ENCODE peak calls at places on chromosomes 13 and 19, in four cellular contexts. H is HepG2, R is HCT116, T is K562. P is an unnamed sample.

GRCh38 chr19:49057636-49058234 is at the start of gene CGB7:
- DNase-seq in H (peak), R (no peak), T (peak), P (no peak)

GRCh38 chr19:55303477-55303876 is 19.7 kb downstream of the BRSK1 start:
- DNase-seq in H (no peak), R (no peak), T (no peak), P (no peak)

GRCh38 chr19:53903055-53903680 is 5.9 kb upstream of the CACNG7 start:
- DNase-seq in H (peak), R (no peak), T (peak), P (no peak)

GRCh38 chr13:48775804-48776203 is 122.1 kb downstream of the CYSLTR2 start:
- DNase-seq in H (no peak), R (no peak), T (no peak), P (no peak)

GRCh38 chr13:85974604-85975366 is 175.6 kb upstream of the SLITRK6 start:
- DNase-seq in H (no peak), R (no peak), T (no peak), P (no peak)

GRCh38 chr13:48773531-48774275 is 120.0 kb downstream of the CYSLTR2 start:
- DNase-seq in H (no peak), R (no peak), T (no peak), P (no peak)

GRCh38 chr19:49129238-49129583 is 9.9 kb downstream of the PPFIA3 start:
- DNase-seq in H (no peak), R (no peak), T (peak), P (no peak)

GRCh38 chr19:4304509-4305252 is at the start of gene FSD1:
- DNase-seq in H (no peak), R (no peak), T (peak), P (no peak)

GRCh38 chr13:48096670-48097069 is 1.8 kb upstream of the MED4 start:
- DNase-seq in H (peak), R (no peak), T (no peak), P (no peak)

GRCh38 chr13:77386880-77387606 is 60.1 kb upstream of the MYCBP2 start:
- DNase-seq in H (no peak), R (no peak), T (no peak), P (no peak)

GRCh38 chr19:43078311-43078710 is 4.2 kb downstream of the PSG2 start:
- DNase-seq in H (no peak), R (no peak), T (no peak), P (no peak)

GRCh38 chr13:98919566-98919965 is 58.3 kb downstream of the DOCK9 start:
- DNase-seq in H (no peak), R (no peak), T (no peak), P (no peak)

GRCh38 chr13:98838776-98839175 is 86.3 kb upstream of the SLC15A1 start:
- DNase-seq in H (no peak), R (no peak), T (no peak), P (no peak)

GRCh38 chr13:42215578-42216421 is 56.2 kb upstream of the AKAP11 start:
- DNase-seq in H (peak), R (peak), T (peak), P (no peak)

GRCh38 chr19:3825286-3825956 is 39.2 kb upstream of the MATK start:
- DNase-seq in H (no peak), R (no peak), T (no peak), P (no peak)

GRCh38 chr13:111152836-111153235 is 37.7 kb downstream of the ARHGEF7 start:
- DNase-seq in H (peak), R (peak), T (no peak), P (no peak)

GRCh38 chr19:11570039-11570462 is 7.4 kb downstream of the ACP5 start:
- DNase-seq in H (no peak), R (no peak), T (peak), P (no peak)

GRCh38 chr13:48797761-48798160 is 144.0 kb downstream of the CYSLTR2 start:
- DNase-seq in H (no peak), R (no peak), T (no peak), P (no peak)

GRCh38 chr19:46981296-46981695 is 38.3 kb upstream of the NPAS1 start:
- DNase-seq in H (no peak), R (no peak), T (no peak), P (no peak)

GRCh38 chr13:110506859-110507566 is 54.5 kb downstream of the RAB20 start:
- DNase-seq in H (no peak), R (no peak), T (peak), P (no peak)

GRCh38 chr13:113589251-113589960 is 4.9 kb downstream of the TFDP1 start:
- DNase-seq in H (no peak), R (no peak), T (no peak), P (no peak)

GRCh38 chr19:29774126-29774525 is 37.7 kb upstream of the CCNE1 start:
- DNase-seq in H (no peak), R (no peak), T (no peak), P (no peak)

GRCh38 chr13:111939285-111940278 is 127.4 kb upstream of the SOX1 start:
- DNase-seq in H (no peak), R (no peak), T (no peak), P (no peak)

GRCh38 chr13:80884031-80884785 is 543.3 kb upstream of the SPRY2 start:
- DNase-seq in H (no peak), R (no peak), T (peak), P (no peak)

GRCh38 chr19:41810301-41810700 is 13.9 kb downstream of the CEACAM3 start:
- DNase-seq in H (no peak), R (no peak), T (no peak), P (no peak)

GRCh38 chr13:103349664-103350063 is 283.4 kb upstream of the SLC10A2 start:
- DNase-seq in H (no peak), R (no peak), T (no peak), P (no peak)

GRCh38 chr19:45346449-45346848 is 5.9 kb downstream of the KLC3 start:
- DNase-seq in H (peak), R (no peak), T (peak), P (no peak)

GRCh38 chr19:35558400-35559280 is 4.8 kb downstream of the ATP4A start:
- DNase-seq in H (no peak), R (no peak), T (no peak), P (no peak)

GRCh38 chr13:26017196-26017921 is 34.5 kb downstream of the SHISA2 start:
- DNase-seq in H (no peak), R (no peak), T (no peak), P (no peak)

GRCh38 chr13:77029436-77029835 is 2.5 kb upstream of the FBXL3 start:
- DNase-seq in H (no peak), R (no peak), T (no peak), P (no peak)

GRCh38 chr13:59086147-59086546 is 1077.6 kb downstream of the DIAPH3 start:
- DNase-seq in H (no peak), R (no peak), T (no peak), P (no peak)

GRCh38 chr13:43377149-43377548 is 353.8 kb downstream of the DNAJC15 start:
- DNase-seq in H (no peak), R (no peak), T (no peak), P (no peak)

GRCh38 chr19:8659905-8660304 is 29.5 kb downstream of the NFILZ start:
- DNase-seq in H (no peak), R (no peak), T (no peak), P (no peak)

GRCh38 chr19:8654591-8655339 is 24.3 kb downstream of the NFILZ start:
- DNase-seq in H (no peak), R (peak), T (peak), P (peak)

GRCh38 chr19:8657869-8658268 is 27.4 kb downstream of the NFILZ start:
- DNase-seq in H (no peak), R (no peak), T (no peak), P (no peak)

GRCh38 chr19:8655340-8655709 is 24.9 kb downstream of the NFILZ start:
- DNase-seq in H (no peak), R (no peak), T (peak), P (no peak)
- TF ChIP-seq TCF7L2 in H (no peak), R (no peak), T (no peak), P (no peak)

GRCh38 chr19:6274756-6275155 is 5.0 kb downstream of the MLLT1 start:
- DNase-seq in H (no peak), R (no peak), T (peak), P (no peak)
- H3K4me3 ChIP-seq in H (no peak), R (no peak), T (no peak), P (no peak)

DNA sequence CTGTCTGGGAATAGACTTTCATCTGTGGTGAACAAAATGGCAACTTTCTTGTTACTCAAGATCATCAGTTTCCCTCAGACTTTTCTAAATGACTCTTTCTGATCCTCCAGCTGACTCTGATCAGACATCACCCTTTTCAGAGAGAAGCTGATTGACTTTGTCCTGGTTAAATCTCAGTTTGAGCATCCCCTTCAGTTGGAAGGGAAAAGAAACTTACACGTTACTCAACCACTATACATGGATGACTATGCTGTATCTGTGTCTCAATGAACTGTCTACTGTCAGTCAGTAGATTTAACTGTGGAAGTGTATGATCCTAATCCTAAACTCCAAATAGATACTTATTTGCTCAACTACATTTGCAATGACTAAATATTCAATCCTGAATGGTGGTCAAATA is 118.5 kb downstream of the NALCN start:
- DNase-seq in H (no peak), R (no peak), T (no peak), P (no peak)
- TF ChIP-seq TCF7L2 in H (no peak), R (no peak), T (no peak), P (no peak)

DNA sequence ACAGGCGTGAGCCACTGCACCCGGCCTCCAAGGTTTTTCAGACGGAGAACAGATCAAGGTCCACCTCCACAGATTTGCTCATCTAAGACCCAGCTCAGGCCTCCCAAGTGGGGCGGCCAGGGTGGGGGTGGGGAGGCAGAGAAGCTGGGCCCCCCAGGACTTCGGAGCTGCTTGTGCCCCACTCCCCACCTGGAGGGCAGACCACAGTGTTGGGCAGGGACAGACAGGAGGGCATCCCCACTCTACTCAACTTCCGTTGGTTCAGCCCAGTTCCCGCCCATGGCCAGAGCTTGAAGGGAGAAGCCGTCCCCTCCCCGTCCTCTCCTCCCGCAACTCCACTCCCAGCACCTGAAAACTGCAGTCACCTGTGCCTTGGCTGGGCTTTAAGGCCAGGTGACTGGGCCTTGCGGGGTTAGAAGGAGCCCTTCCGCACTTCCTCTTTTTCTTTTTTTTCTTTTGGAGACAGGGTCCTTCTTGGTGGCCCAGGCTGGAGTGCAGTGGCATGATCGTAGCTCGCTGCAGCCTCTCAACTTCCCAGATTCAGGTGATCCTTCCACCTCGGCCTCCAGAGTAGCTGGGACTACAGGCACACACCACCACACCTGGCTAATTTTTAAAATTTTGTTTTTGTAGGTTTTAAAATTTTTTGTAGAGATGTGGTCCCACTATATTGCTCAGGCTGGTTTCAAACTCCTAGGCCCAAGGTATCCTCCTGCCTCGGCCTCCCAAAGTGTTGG is 734 bp upstream of the LRRC8E start:
- DNase-seq in H (no peak), R (no peak), T (no peak), P (no peak)
- H3K4me3 ChIP-seq in H (peak), R (peak), T (peak), P (peak)

GRCh38 chr19:2332341-2333026 is 4.0 kb downstream of the SPPL2B start:
- DNase-seq in H (no peak), R (no peak), T (no peak), P (no peak)
- TF ChIP-seq TCF7L2 in H (no peak), R (no peak), T (no peak), P (no peak)

GRCh38 chr19:38614289-38614688 is 3.5 kb downstream of the MAP4K1 start:
- DNase-seq in H (no peak), R (no peak), T (no peak), P (no peak)

GRCh38 chr19:38617283-38617763 is 430 bp downstream of the MAP4K1 start:
- DNase-seq in H (no peak), R (no peak), T (no peak), P (no peak)

GRCh38 chr19:38617764-38618589 is at the start of gene MAP4K1:
- DNase-seq in H (no peak), R (no peak), T (peak), P (no peak)

GRCh38 chr19:38616265-38616664 is 1.5 kb downstream of the MAP4K1 start:
- DNase-seq in H (no peak), R (no peak), T (no peak), P (no peak)

DNA sequence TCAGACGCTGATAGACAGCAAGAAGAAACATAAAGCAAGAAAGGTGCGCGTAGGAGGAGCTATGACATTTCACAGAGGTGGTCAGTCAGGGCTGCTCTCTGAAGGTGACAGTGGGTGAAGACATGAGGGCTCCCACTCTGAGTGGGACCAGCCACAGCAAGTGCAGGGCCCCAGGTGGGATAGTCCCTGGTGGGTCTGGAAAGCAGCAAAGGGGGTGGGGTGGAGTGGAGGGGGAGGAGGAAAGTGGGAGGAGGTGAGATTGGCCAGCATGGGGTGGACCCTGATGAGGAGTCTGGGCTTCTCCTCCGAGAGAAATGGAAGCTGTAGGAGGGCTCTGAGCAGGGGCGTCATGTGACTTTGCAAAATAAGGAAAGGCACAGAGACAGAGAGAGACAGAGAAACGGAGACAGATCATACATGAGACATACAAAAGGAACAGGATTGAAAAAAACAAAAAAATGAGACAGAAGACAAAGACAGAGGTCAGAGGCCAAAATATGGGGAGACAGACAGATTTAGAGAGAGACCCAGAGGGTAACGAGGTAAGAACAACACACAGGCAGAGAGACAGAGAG is 2.7 kb downstream of the MAP4K1 start:
- DNase-seq in H (no peak), R (no peak), T (no peak), P (no peak)
- H3K4me3 ChIP-seq in H (no peak), R (no peak), T (no peak), P (no peak)

GRCh38 chr19:13094285-13094595 is 8.4 kb downstream of the LYL1 start:
- DNase-seq in H (no peak), R (no peak), T (no peak), P (no peak)

GRCh38 chr19:13095393-13095784 is 7.3 kb downstream of the LYL1 start:
- DNase-seq in H (no peak), R (no peak), T (no peak), P (no peak)

GRCh38 chr19:13093407-13094284 is 9.0 kb downstream of the LYL1 start:
- DNase-seq in H (peak), R (peak), T (peak), P (no peak)

GRCh38 chr19:13095934-13096890 is 6.4 kb downstream of the LYL1 start:
- DNase-seq in H (peak), R (no peak), T (peak), P (no peak)

DNA sequence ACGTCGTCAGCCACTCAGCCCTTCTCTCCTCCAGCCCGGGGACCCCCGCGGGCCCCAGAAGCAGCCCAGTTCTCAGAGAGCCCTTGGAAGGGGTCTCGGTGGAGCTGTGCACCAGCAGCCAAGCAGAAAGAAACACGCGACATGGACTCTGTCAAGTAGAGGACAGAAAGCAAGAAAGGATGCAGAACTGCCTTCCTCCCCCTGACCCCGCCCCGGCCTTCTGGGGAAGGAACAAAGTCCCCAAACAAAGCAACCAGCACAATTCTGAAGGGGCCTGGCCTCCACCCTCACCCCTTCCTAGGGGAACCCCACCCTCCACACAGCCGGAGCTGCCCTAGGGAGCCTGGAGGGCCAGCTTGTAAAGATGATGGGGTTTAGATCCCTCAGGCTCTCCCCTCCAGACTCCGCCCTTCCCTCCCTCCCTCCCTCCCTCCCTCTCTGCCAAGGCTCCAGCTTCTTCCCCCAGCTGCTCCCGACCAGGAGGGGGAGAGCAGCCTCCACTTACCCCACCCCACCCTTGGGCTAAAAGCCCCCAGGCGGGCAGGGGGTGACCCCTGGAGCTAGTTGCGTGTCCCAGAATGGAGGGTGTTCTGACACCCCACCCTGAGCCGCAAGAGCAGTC is 7.8 kb downstream of the LYL1 start:
- DNase-seq in H (no peak), R (no peak), T (peak), P (no peak)
- TF ChIP-seq TCF7L2 in H (no peak), R (no peak), T (no peak), P (no peak)

GRCh38 chr19:13817615-13818371 is 22.6 kb downstream of the ZSWIM4 start:
- DNase-seq in H (no peak), R (no peak), T (peak), P (no peak)
- H3K4me3 ChIP-seq in H (no peak), R (no peak), T (peak), P (no peak)

GRCh38 chr19:19545128-19545591 is 7.1 kb downstream of the CILP2 start:
- DNase-seq in H (no peak), R (no peak), T (no peak), P (no peak)
- TF ChIP-seq TCF7L2 in H (no peak), R (no peak), T (no peak), P (no peak)

DNA sequence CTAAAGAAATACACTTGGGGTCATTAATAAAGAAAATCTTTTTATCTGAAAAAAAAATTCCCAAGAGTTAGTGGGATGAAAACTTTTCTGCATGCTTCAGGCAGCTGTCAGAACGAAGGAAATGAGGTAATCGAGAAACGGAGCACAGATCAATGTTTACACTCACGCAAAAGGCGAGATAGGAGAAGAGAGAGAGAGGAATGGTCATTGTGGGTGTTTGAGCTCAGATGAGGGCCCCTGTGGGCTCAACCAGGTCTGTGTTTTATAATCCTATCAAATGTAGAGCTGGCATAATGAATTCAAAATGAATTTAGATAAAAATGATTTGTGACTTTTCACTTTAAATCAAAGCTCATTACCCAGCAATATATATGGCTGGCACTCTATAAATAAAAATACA is 6.3 kb upstream of the RXFP2 start:
- DNase-seq in H (no peak), R (no peak), T (no peak), P (no peak)
- H3K4me3 ChIP-seq in H (no peak), R (no peak), T (no peak), P (no peak)